ENCODE peak calls at places on chromosomes 5 and 9, in six cellular contexts. Q is OCI-LY7, F is upper lobe of left lung, J is mesothelial cell of epicardium, N is HFFc6, C is transverse colon. P is an unnamed sample.

GRCh38 chr9:98750396-98751060 is 41.8 kb upstream of the GABBR2 start:
- DNase-seq in Q (no peak), F (no peak), J (no peak), N (no peak), C (no peak), P (no peak)

GRCh38 chr5:163565931-163566608 is 60.7 kb downstream of the MAT2B start:
- DNase-seq in Q (no peak), F (peak; percentile 21), J (no peak), N (no peak), C (peak; percentile 15), P (peak; percentile 39)

GRCh38 chr5:174793684-174794328 is 69.4 kb downstream of the MSX2 start:
- DNase-seq in Q (peak; percentile 29), F (peak; percentile 26), J (peak; percentile 74), N (no peak), C (peak; percentile 33), P (peak; percentile 64)

GRCh38 chr5:59765446-59765845 is 128.1 kb downstream of the PDE4D start:
- DNase-seq in Q (no peak), F (no peak), J (no peak), N (no peak), C (no peak), P (no peak)

GRCh38 chr5:148799737-148800527 is 26.5 kb upstream of the ADRB2 start:
- DNase-seq in Q (no peak), F (no peak), J (no peak), N (peak; percentile 20), C (no peak), P (no peak)

GRCh38 chr5:171724771-171725609 is 60.6 kb upstream of the SMIM23 start:
- DNase-seq in Q (no peak), F (no peak), J (no peak), N (no peak), C (no peak), P (no peak)

GRCh38 chr5:150140830-150141229 is 14.8 kb downstream of the PDGFRB start:
- DNase-seq in Q (no peak), F (no peak), J (no peak), N (peak; percentile 49), C (no peak), P (no peak)

GRCh38 chr5:132462856-132463745 is 27.5 kb downstream of the IRF1 start:
- DNase-seq in Q (no peak), F (no peak), J (no peak), N (no peak), C (peak; percentile 14), P (peak; percentile 42)

GRCh38 chr5:116718317-116718716 is 143.7 kb upstream of the SEMA6A start:
- DNase-seq in Q (no peak), F (no peak), J (no peak), N (no peak), C (no peak), P (no peak)

GRCh38 chr5:76818844-76819831 is at the start of gene F2RL1:
- DNase-seq in Q (no peak), F (peak; percentile 91), J (peak; percentile 65), N (peak; percentile 57), C (peak; percentile 94), P (peak; percentile 96)

GRCh38 chr9:131776473-131776872 is 36.6 kb upstream of the RAPGEF1 start:
- DNase-seq in Q (peak; percentile 42), F (no peak), J (peak; percentile 56), N (no peak), C (no peak), P (peak; percentile 59)

GRCh38 chr9:5008206-5008605 is 23.1 kb downstream of the JAK2 start:
- DNase-seq in Q (no peak), F (no peak), J (no peak), N (no peak), C (no peak), P (no peak)

GRCh38 chr9:100690438-100690837 is 112.6 kb downstream of the CAVIN4 start:
- DNase-seq in Q (no peak), F (no peak), J (no peak), N (no peak), C (no peak), P (no peak)

GRCh38 chr9:104927216-104927911 is 591 bp downstream of the ABCA1 start:
- DNase-seq in Q (peak; percentile 66), F (peak; percentile 57), J (no peak), N (no peak), C (peak; percentile 44), P (peak; percentile 70)

GRCh38 chr9:125558453-125559084 is 148.4 kb downstream of the MAPKAP1 start:
- DNase-seq in Q (peak; percentile 72), F (peak; percentile 48), J (no peak), N (peak; percentile 64), C (peak; percentile 63), P (peak; percentile 84)

GRCh38 chr5:171891595-171891994 is 106.0 kb downstream of the SMIM23 start:
- DNase-seq in Q (no peak), F (no peak), J (no peak), N (no peak), C (no peak), P (no peak)

GRCh38 chr5:40615586-40616193 is 64.0 kb upstream of the PTGER4 start:
- DNase-seq in Q (no peak), F (no peak), J (no peak), N (peak; percentile 24), C (no peak), P (no peak)

GRCh38 chr9:103242025-103242424 is 246.9 kb downstream of the CYLC2 start:
- DNase-seq in Q (no peak), F (no peak), J (no peak), N (no peak), C (no peak), P (no peak)

GRCh38 chr5:171946382-171946781 is 60.1 kb downstream of the FBXW11 start:
- DNase-seq in Q (no peak), F (no peak), J (no peak), N (peak; percentile 23), C (no peak), P (no peak)

GRCh38 chr9:108636023-108636422 is 219.8 kb downstream of the ACTL7B start:
- DNase-seq in Q (no peak), F (no peak), J (no peak), N (no peak), C (no peak), P (no peak)

GRCh38 chr9:130313103-130313858 is 47.7 kb downstream of the HMCN2 start:
- DNase-seq in Q (no peak), F (peak; percentile 33), J (no peak), N (no peak), C (no peak), P (peak; percentile 61)

GRCh38 chr5:125185740-125186139 is 439.3 kb upstream of the ZNF608 start:
- DNase-seq in Q (no peak), F (no peak), J (no peak), N (no peak), C (no peak), P (no peak)

GRCh38 chr5:40797273-40798011 is 732 bp downstream of the PRKAA1 start:
- DNase-seq in Q (peak; percentile 75), F (peak; percentile 84), J (peak; percentile 66), N (peak; percentile 52), C (peak; percentile 81), P (peak; percentile 87)

DNA sequence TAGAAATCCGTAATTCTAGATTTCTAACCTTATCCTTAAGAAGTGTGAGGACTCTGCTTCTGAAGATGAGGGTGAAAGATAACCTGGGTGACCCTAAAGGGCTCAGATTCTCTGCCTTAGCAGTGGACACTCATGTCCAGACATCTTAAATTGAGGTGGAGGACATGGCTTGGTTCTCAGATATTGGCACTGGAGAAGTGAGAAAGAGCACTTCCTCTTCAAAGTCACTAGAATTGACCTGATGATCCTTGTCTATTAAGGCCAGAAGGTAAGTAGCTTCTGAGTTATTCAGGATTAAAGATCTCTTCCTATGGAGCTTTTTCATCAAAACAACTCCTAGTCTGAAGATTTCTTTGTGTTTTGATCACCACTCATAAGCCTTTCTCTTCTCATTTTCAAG is 54.8 kb downstream of the C9 start:
- DNase-seq in Q (no peak), F (no peak), J (no peak), N (no peak), C (no peak), P (no peak)
- TF ChIP-seq CTCF in Q (no peak), F (no peak), J (no peak), N (no peak), C (no peak), P (no peak)

DNA sequence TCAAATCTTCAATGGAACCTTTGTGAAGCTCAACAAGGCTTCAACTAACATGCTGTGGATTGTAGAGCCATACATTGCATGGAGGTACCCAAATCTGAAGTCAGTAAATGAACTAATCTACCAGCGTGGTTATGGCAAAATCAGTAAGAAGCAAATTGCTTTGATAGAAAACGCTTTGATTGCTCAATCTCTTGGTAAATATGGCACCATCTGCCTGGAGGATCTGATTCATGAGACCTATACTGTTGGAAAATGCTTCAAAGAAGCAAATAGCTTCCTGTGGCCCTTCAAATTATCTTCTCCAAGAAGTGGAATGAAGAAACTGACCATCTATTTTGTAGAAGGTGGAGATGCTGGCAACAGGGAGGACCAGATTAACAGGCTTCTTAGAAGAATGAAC is 54.7 kb upstream of the TTC39B start:
- DNase-seq in Q (no peak), F (no peak), J (no peak), N (no peak), C (no peak), P (no peak)
- TF ChIP-seq CTCF in Q (no peak), F (no peak), J (no peak), N (no peak), C (no peak), P (no peak)

DNA sequence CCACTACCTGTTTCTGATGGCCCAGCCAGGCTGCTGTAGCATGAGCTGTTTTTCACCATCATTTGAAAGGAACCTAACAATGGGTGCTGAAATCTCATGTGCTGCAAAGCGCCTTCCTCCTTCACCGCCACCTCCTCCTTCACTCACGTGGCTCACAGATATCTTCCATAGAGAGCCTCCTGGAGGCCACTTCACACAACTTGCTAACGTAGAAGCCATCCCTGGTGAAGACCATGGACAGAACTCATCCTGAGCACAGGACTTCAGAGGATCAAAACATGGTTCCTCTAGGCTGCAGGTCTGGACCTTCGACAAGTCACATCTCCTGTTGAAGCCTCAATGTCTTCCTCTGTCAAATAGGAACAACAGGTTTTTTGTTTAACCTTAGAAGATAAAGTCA is 155.5 kb upstream of the RAD23B start:
- DNase-seq in Q (no peak), F (no peak), J (no peak), N (no peak), C (no peak), P (no peak)
- TF ChIP-seq CTCF in Q (no peak), F (no peak), J (no peak), N (no peak), C (no peak), P (no peak)

DNA sequence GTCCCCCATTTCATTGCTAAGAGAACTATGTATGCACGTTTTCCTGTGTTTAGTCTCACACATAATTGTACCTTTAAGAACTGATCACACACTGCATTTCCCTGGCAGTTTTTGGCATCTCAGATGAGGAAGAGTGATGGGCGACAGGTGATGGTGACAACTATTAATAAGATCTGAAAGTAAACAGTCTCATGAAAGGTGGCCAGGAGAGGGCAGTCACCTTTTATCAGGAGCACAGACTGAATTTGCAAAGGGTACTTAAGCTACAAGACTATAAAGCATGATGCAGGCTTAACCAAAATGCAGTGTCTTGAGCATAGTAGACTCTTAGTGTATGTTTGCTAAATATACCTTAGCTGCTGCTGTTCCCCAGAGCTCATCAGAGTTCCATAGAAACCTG is 91.5 kb downstream of the GHR start:
- DNase-seq in Q (peak; percentile 21), F (no peak), J (no peak), N (no peak), C (no peak), P (peak; percentile 51)
- TF ChIP-seq CTCF in Q (peak; percentile 54), F (no peak), J (no peak), N (no peak), C (peak; percentile 27), P (no peak)

GRCh38 chr9:2955616-2956015 is 111.7 kb upstream of the PUM3 start:
- DNase-seq in Q (no peak), F (no peak), J (no peak), N (no peak), C (no peak), P (no peak)
- TF ChIP-seq CTCF in Q (no peak), F (no peak), J (no peak), N (no peak), C (no peak), P (no peak)

GRCh38 chr9:128414461-128414860 is 6.2 kb upstream of the CERCAM start:
- DNase-seq in Q (no peak), F (no peak), J (no peak), N (no peak), C (no peak), P (no peak)
- TF ChIP-seq CTCF in Q (no peak), F (no peak), J (no peak), N (peak; percentile 32), C (peak; percentile 18), P (no peak)

P was measured in mucosa of descending colon.